ENCODE peak calls at places on chromosome 2, in four cellular contexts. I is stomach, S is GM23248, M is SJSA1. T is an unnamed sample. For H3K4me1, the result is how much of the 10 kb centered on the place peaks cover.

GRCh38 chr2:186068154-186068826 is 329.7 kb downstream of the FSIP2 start:
- DNase-seq in I (no peak), S (no peak), M (no peak), T (no peak)

GRCh38 chr2:65863713-65864112 is 431.3 kb upstream of the SPRED2 start:
- DNase-seq in I (no peak), S (no peak), M (no peak), T (no peak)

GRCh38 chr2:170340693-170341068 is 162.7 kb downstream of the MYO3B start:
- DNase-seq in I (no peak), S (no peak), M (no peak), T (no peak)

GRCh38 chr2:217953531-217953932 is 49.3 kb downstream of the TNS1 start:
- DNase-seq in I (no peak), S (no peak), M (no peak), T (no peak)

GRCh38 chr2:86011449-86011941 is 94.2 kb downstream of the POLR1A start:
- DNase-seq in I (no peak), S (no peak), M (no peak), T (peak)

GRCh38 chr2:130985831-130986649 is 107.2 kb downstream of the FAM168B start:
- DNase-seq in I (no peak), S (no peak), M (no peak), T (no peak)

GRCh38 chr2:26666671-26667070 is 25.5 kb upstream of the CIB4 start:
- DNase-seq in I (no peak), S (peak), M (no peak), T (no peak)

GRCh38 chr2:237886702-237887481 is 27.5 kb downstream of the RAMP1 start:
- DNase-seq in I (no peak), S (no peak), M (no peak), T (no peak)

GRCh38 chr2:22375094-22375493 is 1009.9 kb upstream of the KLHL29 start:
- DNase-seq in I (no peak), S (no peak), M (no peak), T (no peak)

GRCh38 chr2:72415256-72415655 is 267.6 kb upstream of the CYP26B1 start:
- DNase-seq in I (no peak), S (peak), M (peak), T (no peak)

GRCh38 chr2:230537531-230537976 is 121.6 kb downstream of the SP100 start:
- DNase-seq in I (no peak), S (no peak), M (no peak), T (no peak)

GRCh38 chr2:225725726-225726125 is 326.2 kb downstream of the NYAP2 start:
- DNase-seq in I (no peak), S (no peak), M (no peak), T (no peak)

GRCh38 chr2:196059491-196059960 is 9.1 kb downstream of the DNAH7 start:
- DNase-seq in I (no peak), S (peak), M (no peak), T (no peak)

GRCh38 chr2:218898109-218898878 is 17.6 kb downstream of the WNT10A start:
- DNase-seq in I (peak), S (peak), M (peak), T (peak)

GRCh38 chr2:582792-583528 is 94.2 kb downstream of the TMEM18 start:
- DNase-seq in I (no peak), S (no peak), M (no peak), T (no peak)

GRCh38 chr2:26757873-26758789 is 6.0 kb upstream of the SLC35F6 start:
- DNase-seq in I (peak), S (peak), M (peak), T (peak)

GRCh38 chr2:134120160-134120717 is 133.6 kb upstream of the MGAT5 start:
- DNase-seq in I (no peak), S (no peak), M (no peak), T (no peak)

GRCh38 chr2:135198481-135198880 is 146.4 kb downstream of the RAB3GAP1 start:
- DNase-seq in I (no peak), S (no peak), M (no peak), T (no peak)

GRCh38 chr2:15881120-15881433 is 59.3 kb upstream of the MYCN start:
- DNase-seq in I (no peak), S (no peak), M (no peak), T (no peak)

GRCh38 chr2:45131587-45131986 is 122.3 kb upstream of the SIX2 start:
- DNase-seq in I (no peak), S (no peak), M (peak), T (no peak)

GRCh38 chr2:69134546-69134945 is 121.6 kb downstream of the ANTXR1 start:
- DNase-seq in I (no peak), S (no peak), M (no peak), T (no peak)

GRCh38 chr2:47799210-47799609 is 16.3 kb downstream of the MSH6 start:
- DNase-seq in I (no peak), S (no peak), M (no peak), T (no peak)

GRCh38 chr2:172607379-172607928 is 51.6 kb downstream of the PDK1 start:
- DNase-seq in I (no peak), S (no peak), M (no peak), T (no peak)

GRCh38 chr2:192809173-192809572 is 614.4 kb upstream of the TMEFF2 start:
- DNase-seq in I (no peak), S (no peak), M (no peak), T (no peak)

GRCh38 chr2:177393381-177393780 is 808 bp downstream of the AGPS start:
- DNase-seq in I (no peak), S (peak), M (no peak), T (no peak)

GRCh38 chr2:217966399-217967068 is 36.3 kb downstream of the TNS1 start:
- DNase-seq in I (no peak), S (peak), M (no peak), T (no peak)

GRCh38 chr2:119290859-119291587 is 67.4 kb downstream of the STEAP3 start:
- DNase-seq in I (peak), S (peak), M (no peak), T (peak)

GRCh38 chr2:151374426-151374825 is 17.0 kb downstream of the TNFAIP6 start:
- DNase-seq in I (no peak), S (peak), M (peak), T (no peak)

GRCh38 chr2:229434131-229434530 is 163.0 kb upstream of the PID1 start:
- DNase-seq in I (no peak), S (peak), M (no peak), T (no peak)

GRCh38 chr2:240567137-240567871 is 980 bp upstream of the RNPEPL1 start:
- DNase-seq in I (peak), S (peak), M (no peak), T (no peak)

GRCh38 chr2:63719052-63719451 is 122.6 kb upstream of the UGP2 start:
- DNase-seq in I (no peak), S (no peak), M (no peak), T (no peak)

GRCh38 chr2:190889175-190889943 is 8.7 kb downstream of the GLS start:
- DNase-seq in I (no peak), S (no peak), M (no peak), T (no peak)
- H3K4me1 ChIP-seq in I (half or more), S (half or more), M (under half), T (under half)

GRCh38 chr2:27833931-27834330 is 56.3 kb downstream of the RBKS start:
- DNase-seq in I (no peak), S (peak), M (no peak), T (no peak)
- H3K4me1 ChIP-seq in I (under half), S (under half), M (under half), T (under half)

DNA sequence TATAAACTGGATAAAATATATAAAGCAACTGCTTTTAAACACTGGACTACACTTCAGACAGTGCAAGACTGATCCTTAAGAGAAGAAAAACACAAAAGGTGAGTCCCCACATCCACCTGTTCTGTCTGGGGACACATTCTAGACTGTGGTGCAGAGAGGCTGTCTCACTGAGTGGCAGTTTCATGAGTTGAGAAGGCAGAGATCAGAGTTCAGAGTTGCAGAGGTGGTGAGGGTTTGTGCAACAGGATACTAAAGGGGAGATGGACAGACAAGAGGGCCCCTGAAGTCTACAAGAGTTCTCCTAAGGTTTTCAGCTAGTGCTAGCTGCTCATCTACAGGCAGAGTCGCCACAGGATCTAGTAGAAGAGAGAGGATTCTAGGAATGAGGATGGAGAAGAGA is 68.0 kb downstream of the METTL8 start:
- DNase-seq in I (no peak), S (no peak), M (no peak), T (no peak)
- H3K4me1 ChIP-seq in I (under half), S (under half), M (under half), T (under half)

GRCh38 chr2:239225456-239225855 is 175.4 kb downstream of the HDAC4 start:
- DNase-seq in I (peak), S (no peak), M (peak), T (no peak)

GRCh38 chr2:239224249-239224605 is 176.6 kb downstream of the HDAC4 start:
- DNase-seq in I (no peak), S (no peak), M (no peak), T (no peak)

GRCh38 chr2:239223029-239223329 is 177.8 kb downstream of the HDAC4 start:
- DNase-seq in I (peak), S (peak), M (no peak), T (no peak)

GRCh38 chr2:239222346-239223028 is 178.3 kb downstream of the HDAC4 start:
- DNase-seq in I (peak), S (peak), M (no peak), T (no peak)

GRCh38 chr2:239223330-239224248 is 177.2 kb downstream of the HDAC4 start:
- DNase-seq in I (peak), S (peak), M (no peak), T (peak)
- H3K4me1 ChIP-seq in I (half or more), S (half or more), M (under half), T (under half)

GRCh38 chr2:216570357-216570756 is 62.9 kb upstream of the IGFBP2 start:
- DNase-seq in I (no peak), S (no peak), M (no peak), T (no peak)

GRCh38 chr2:216574046-216574445 is 59.2 kb upstream of the IGFBP2 start:
- DNase-seq in I (no peak), S (peak), M (peak), T (no peak)

GRCh38 chr2:216571178-216571908 is 61.9 kb upstream of the IGFBP2 start:
- DNase-seq in I (no peak), S (no peak), M (no peak), T (no peak)

GRCh38 chr2:216572582-216573578 is 60.3 kb upstream of the IGFBP2 start:
- DNase-seq in I (peak), S (peak), M (peak), T (no peak)

DNA sequence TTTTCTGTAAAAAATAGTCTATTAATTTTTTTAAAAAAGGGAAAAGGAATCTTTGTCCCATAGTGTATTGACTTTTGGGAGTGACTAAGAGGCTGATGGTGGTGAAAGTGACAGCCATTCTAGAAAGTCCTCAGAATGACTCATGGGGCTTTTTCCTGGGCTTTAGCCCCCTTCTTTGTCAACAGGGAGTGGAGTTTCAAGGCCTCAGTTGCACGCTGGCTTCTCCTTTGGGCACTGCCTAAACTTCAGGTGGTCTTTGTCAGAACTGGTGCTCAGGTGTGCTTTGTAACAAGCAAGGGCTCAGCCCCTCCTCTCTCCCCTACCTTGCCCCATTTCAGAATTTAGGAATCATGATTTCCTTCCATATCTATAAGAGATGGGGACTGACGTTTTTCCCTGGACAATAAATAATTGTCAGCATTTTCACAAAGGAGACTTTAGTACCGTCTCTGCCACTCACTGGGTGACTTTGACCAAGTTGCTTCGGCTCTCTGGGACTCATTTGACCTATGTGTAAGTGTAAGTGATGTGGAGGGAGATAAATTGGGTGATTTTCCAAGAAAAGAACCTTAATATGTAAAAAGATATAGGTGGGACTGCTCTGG is 61.2 kb upstream of the IGFBP2 start:
- DNase-seq in I (no peak), S (no peak), M (peak), T (no peak)
- H3K4me1 ChIP-seq in I (under half), S (under half), M (under half), T (under half)

DNA sequence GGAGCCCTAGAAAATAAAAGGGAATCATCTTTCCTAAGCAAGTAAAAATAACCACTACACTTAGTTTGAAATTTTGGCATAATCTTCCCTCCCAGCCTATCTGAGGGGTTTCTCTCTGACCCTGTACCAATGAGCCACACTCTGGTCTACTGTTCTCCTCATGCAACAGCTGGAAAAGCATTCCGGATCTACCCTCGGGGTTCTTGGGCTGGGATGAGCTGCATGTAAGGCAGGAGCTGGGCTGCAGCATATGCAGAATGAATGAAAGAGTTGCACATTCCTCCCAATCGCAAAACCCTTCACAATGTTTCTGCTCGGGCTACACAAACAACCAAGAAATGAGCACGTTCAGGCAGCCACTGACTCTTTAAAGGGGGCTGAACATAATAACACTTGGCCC is 180.2 kb upstream of the ZFP36L2 start:
- DNase-seq in I (no peak), S (no peak), M (no peak), T (no peak)
- H3K4me1 ChIP-seq in I (under half), S (under half), M (under half), T (under half)

DNA sequence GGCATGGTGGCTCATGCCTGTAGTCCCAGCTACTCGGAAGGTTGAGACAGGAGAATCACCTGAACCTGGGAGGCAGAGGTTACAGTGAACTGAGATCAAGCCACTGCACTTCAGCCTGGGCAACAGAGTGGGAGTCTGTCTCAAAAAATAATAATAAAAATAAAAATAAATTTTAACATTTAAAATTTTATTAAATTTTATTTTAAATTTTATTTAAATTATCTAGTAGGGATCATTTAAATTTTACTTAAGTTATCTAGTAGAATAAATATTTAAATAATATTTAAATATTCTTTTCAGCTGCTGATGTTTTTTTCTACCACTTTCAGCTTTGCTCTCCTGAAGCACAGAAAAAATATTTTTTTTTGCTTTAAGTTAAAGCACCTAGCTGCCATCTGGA is 10.4 kb downstream of the COBLL1 start:
- DNase-seq in I (no peak), S (no peak), M (no peak), T (no peak)
- H3K4me1 ChIP-seq in I (under half), S (under half), M (under half), T (under half)

GRCh38 chr2:144502356-144502755 is 17.6 kb downstream of the ZEB2 start:
- DNase-seq in I (no peak), S (no peak), M (no peak), T (no peak)
- H3K4me1 ChIP-seq in I (under half), S (under half), M (under half), T (under half)

GRCh38 chr2:46299365-46300263 is 2.4 kb downstream of the EPAS1 start:
- DNase-seq in I (peak), S (peak), M (no peak), T (peak)
- H3K4me1 ChIP-seq in I (half or more), S (under half), M (under half), T (under half)

T was measured in prostate gland.